ENCODE peak calls at places on chromosomes 16 and 17, in four cellular contexts. R is activated CD4-positive, CD25-positive, alpha-beta regulatory T cell treated with anti-CD3 and anti-CD28 coated beads, Interleukin-2, amount 50 U/mL, for 16 hours; W is activated naive CD4-positive, alpha-beta T cell; P is OCI-M1. N is an unnamed sample.

GRCh38 chr16:27428035-27428785 is 26.2 kb downstream of the IL21R start:
- DNase-seq in R (no peak), W (no peak), P (no peak), N (no peak)

GRCh38 chr17:44385287-44386181 is 3.9 kb downstream of the ITGA2B start:
- DNase-seq in R (peak; percentile 60), W (peak; percentile 72), P (no peak), N (peak; percentile 76)

GRCh38 chr16:72814226-72814625 is 233.7 kb downstream of the ZFHX3 start:
- DNase-seq in R (no peak), W (no peak), P (no peak), N (no peak)

GRCh38 chr16:72891291-72892227 is 156.4 kb downstream of the ZFHX3 start:
- DNase-seq in R (no peak), W (no peak), P (no peak), N (no peak)

GRCh38 chr17:51045616-51046526 is 74.8 kb downstream of the SPAG9 start:
- DNase-seq in R (no peak), W (no peak), P (no peak), N (no peak)

GRCh38 chr16:66954097-66954659 is 6.9 kb upstream of the CES3 start:
- DNase-seq in R (peak; percentile 66), W (peak; percentile 19), P (peak; percentile 88), N (peak; percentile 49)

GRCh38 chr17:74253036-74253435 is 21.0 kb upstream of the DNAI2 start:
- DNase-seq in R (no peak), W (no peak), P (no peak), N (no peak)

GRCh38 chr17:7836596-7837374 is 2.8 kb downstream of the KDM6B start:
- DNase-seq in R (no peak), W (no peak), P (peak; percentile 100), N (no peak)

GRCh38 chr17:12631076-12631475 is 34.6 kb upstream of the MYOCD start:
- DNase-seq in R (no peak), W (no peak), P (no peak), N (no peak)

GRCh38 chr16:65119905-65120341 is 1.9 kb downstream of the CDH11 start:
- DNase-seq in R (no peak), W (no peak), P (no peak), N (no peak)

GRCh38 chr16:13269359-13269758 is 368.0 kb downstream of the SHISA9 start:
- DNase-seq in R (no peak), W (no peak), P (no peak), N (no peak)

GRCh38 chr16:54007504-54007903 is 279.1 kb downstream of the IRX3 start:
- DNase-seq in R (no peak), W (no peak), P (no peak), N (no peak)

GRCh38 chr17:57403241-57403640 is 146.9 kb downstream of the MSI2 start:
- DNase-seq in R (no peak), W (no peak), P (no peak), N (no peak)

GRCh38 chr16:81189100-81189664 is 49.3 kb upstream of the BCO1 start:
- DNase-seq in R (no peak), W (no peak), P (peak; percentile 86), N (no peak)

GRCh38 chr16:733382-734207 is 6.7 kb downstream of the HAGHL start:
- DNase-seq in R (no peak), W (no peak), P (no peak), N (no peak)

GRCh38 chr17:58043221-58044181 is 36.5 kb upstream of the SRSF1 start:
- DNase-seq in R (no peak), W (no peak), P (no peak), N (no peak)

GRCh38 chr17:63911657-63912100 is 621 bp upstream of the CSHL1 start:
- DNase-seq in R (peak; percentile 40), W (peak; percentile 7), P (peak; percentile 60), N (peak; percentile 43)

GRCh38 chr17:15954222-15954621 is 9.3 kb downstream of the ADORA2B start:
- DNase-seq in R (no peak), W (no peak), P (no peak), N (no peak)

GRCh38 chr16:57316390-57317017 is 32.0 kb upstream of the PLLP start:
- DNase-seq in R (no peak), W (no peak), P (no peak), N (no peak)

GRCh38 chr16:79218358-79218757 is 382.2 kb downstream of the MAF start:
- DNase-seq in R (no peak), W (no peak), P (no peak), N (no peak)

GRCh38 chr17:83185023-83186002 is 105.9 kb downstream of the METRNL start:
- DNase-seq in R (no peak), W (no peak), P (no peak), N (no peak)

GRCh38 chr17:78341559-78342437 is 18.1 kb downstream of the SOCS3 start:
- DNase-seq in R (no peak), W (no peak), P (no peak), N (no peak)

GRCh38 chr17:7750321-7750821 is 32.8 kb downstream of the DNAH2 start:
- DNase-seq in R (no peak), W (no peak), P (no peak), N (no peak)

GRCh38 chr17:64689106-64689505 is 27.0 kb upstream of the SMURF2 start:
- DNase-seq in R (no peak), W (no peak), P (no peak), N (no peak)

GRCh38 chr17:82943751-82944150 is 103.9 kb upstream of the ZNF750 start:
- DNase-seq in R (no peak), W (no peak), P (no peak), N (no peak)

GRCh38 chr16:53090591-53091507 is 36.1 kb downstream of the CHD9 start:
- DNase-seq in R (no peak), W (no peak), P (peak; percentile 21), N (no peak)

N was measured in stimulated activated CD8-positive, alpha-beta memory T cell treated with anti-CD3 and anti-CD28 coated beads, Interleukin-7, amount 100 ng/mL, for 4 hours.